ENCODE peak calls at places on chromosomes 5 and 9, in ten cellular contexts. J is foreskin fibroblast; V is astrocyte of the hippocampus; E is stimulated activated CD8-positive, alpha-beta memory T cell treated with anti-CD3 and anti-CD28 coated beads, Interleukin-7, amount 100 ng/mL, for 1 hour; Y is NCI-H1417; A is HEK293T; C is HFFc6; S is ACHN; R is cerebellum; B is activated CD8-positive, alpha-beta T cell treated with anti-CD3 and anti-CD28 coated beads for 36 hours. I is an unnamed sample.

GRCh38 chr5:370311-370958 is 48.9 kb downstream of the AHRR start:
- DNase-seq in V (no peak), J (no peak), Y (no peak), R (no peak), A (no peak), S (no peak), E (no peak), C (no peak), B (no peak), I (no peak)

GRCh38 chr9:136726631-136727191 is 14.3 kb downstream of the DIPK1B start:
- DNase-seq in J (no peak), B (peak; percentile 70), A (peak; percentile 51), C (peak; percentile 36), V (peak; percentile 51), Y (no peak), R (no peak), E (no peak), S (no peak), I (peak; percentile 31)

GRCh38 chr5:7991125-7991821 is 122.3 kb downstream of the MTRR start:
- DNase-seq in Y (peak; percentile 4), J (no peak), S (peak; percentile 6), B (no peak), C (no peak), R (no peak), A (no peak), V (no peak), E (no peak), I (no peak)

GRCh38 chr5:168676499-168676898 is 97.3 kb upstream of the PANK3 start:
- DNase-seq in E (no peak), S (no peak), B (no peak), Y (peak; percentile 4), C (no peak), J (no peak), R (peak; percentile 60), V (no peak), A (no peak), I (no peak)

GRCh38 chr9:706606-707451 is 134.7 kb upstream of the DMRT1 start:
- DNase-seq in V (peak; percentile 75), R (peak; percentile 70), E (no peak), C (peak; percentile 69), J (peak; percentile 65), B (peak; percentile 61), A (no peak), Y (no peak), S (peak; percentile 50), I (peak; percentile 69)

GRCh38 chr5:134142088-134142487 is 27.6 kb downstream of the TCF7 start:
- DNase-seq in E (no peak), Y (no peak), S (no peak), B (no peak), C (no peak), V (no peak), R (no peak), A (no peak), J (no peak), I (no peak)

GRCh38 chr5:95953026-95953425 is 8.6 kb downstream of the ELL2 start:
- DNase-seq in C (no peak), B (no peak), R (no peak), J (no peak), Y (no peak), S (no peak), A (no peak), V (no peak), E (no peak), I (no peak)

GRCh38 chr5:173327084-173327947 is 898 bp downstream of the STC2 start:
- DNase-seq in Y (no peak), S (peak; percentile 31), A (peak; percentile 39), V (peak; percentile 64), E (no peak), J (no peak), C (peak; percentile 22), R (no peak), B (peak; percentile 28), I (peak; percentile 64)

GRCh38 chr5:124007675-124008398 is 495.9 kb downstream of the CSNK1G3 start:
- DNase-seq in C (no peak), Y (no peak), J (no peak), B (no peak), R (no peak), E (no peak), S (peak; percentile 31), A (no peak), V (peak; percentile 15), I (no peak)

GRCh38 chr5:159440948-159441347 is 110.7 kb upstream of the IL12B start:
- DNase-seq in R (no peak), B (no peak), J (no peak), Y (no peak), V (no peak), S (no peak), A (no peak), E (no peak), C (no peak), I (no peak)

GRCh38 chr9:76366275-76366674 is 28.0 kb downstream of the RFK start:
- DNase-seq in Y (no peak), J (no peak), C (no peak), A (no peak), E (no peak), R (no peak), S (no peak), B (no peak), V (peak; percentile 4), I (no peak)

GRCh38 chr5:133220851-133221674 is 169.2 kb downstream of the HSPA4 start:
- DNase-seq in C (no peak), B (no peak), A (no peak), V (no peak), Y (no peak), E (no peak), R (no peak), J (peak; percentile 6), S (no peak), I (no peak)

GRCh38 chr9:135183538-135184153 is 96.2 kb downstream of the OLFM1 start:
- DNase-seq in C (no peak), Y (no peak), A (no peak), B (no peak), V (no peak), J (peak; percentile 1), S (no peak), R (no peak), E (no peak), I (no peak)

GRCh38 chr5:1298723-1299510 is 4.0 kb upstream of the TERT start:
- DNase-seq in R (no peak), A (no peak), E (no peak), V (no peak), Y (no peak), C (no peak), J (no peak), B (no peak), S (no peak), I (no peak)

GRCh38 chr9:26310294-26310693 is 582.3 kb downstream of the CAAP1 start:
- DNase-seq in J (no peak), Y (no peak), E (no peak), R (no peak), V (peak; percentile 41), S (peak; percentile 36), C (no peak), B (no peak), A (no peak), I (peak; percentile 45)

GRCh38 chr5:177471610-177472356 is 1.7 kb downstream of the DBN1 start:
- DNase-seq in S (no peak), E (no peak), A (no peak), V (peak; percentile 53), C (peak; percentile 79), R (no peak), Y (no peak), B (peak; percentile 91), J (peak; percentile 74), I (no peak)

GRCh38 chr9:108052431-108053080 is 563.0 kb upstream of the KLF4 start:
- DNase-seq in A (no peak), S (no peak), Y (no peak), V (no peak), R (no peak), J (no peak), C (no peak), E (no peak), B (no peak), I (no peak)

GRCh38 chr9:11551106-11551505 is 938.3 kb upstream of the PTPRD start:
- DNase-seq in V (no peak), R (no peak), E (no peak), A (no peak), C (no peak), Y (no peak), J (no peak), S (no peak), B (no peak), I (no peak)

GRCh38 chr9:79447760-79448159 is 124.0 kb upstream of the TLE4 start:
- DNase-seq in J (no peak), A (peak; percentile 91), B (no peak), S (no peak), E (no peak), R (no peak), C (no peak), V (no peak), Y (no peak), I (no peak)

GRCh38 chr5:134436523-134437339 is 25.1 kb upstream of the CDKN2AIPNL start:
- DNase-seq in S (peak; percentile 83), A (no peak), Y (peak; percentile 90), J (peak; percentile 93), B (peak; percentile 84), E (peak; percentile 11), C (peak; percentile 97), V (peak; percentile 89), R (peak; percentile 62), I (peak; percentile 78)

GRCh38 chr5:172763120-172763464 is 7.9 kb downstream of the DUSP1 start:
- DNase-seq in C (no peak), B (no peak), E (no peak), S (no peak), A (no peak), J (no peak), V (no peak), Y (no peak), R (no peak), I (no peak)

GRCh38 chr9:86405926-86406325 is 51.7 kb upstream of the TUT7 start:
- DNase-seq in V (peak; percentile 78), E (no peak), A (no peak), R (no peak), J (peak; percentile 90), B (peak; percentile 38), Y (no peak), S (peak; percentile 19), C (peak; percentile 86), I (peak; percentile 90)

GRCh38 chr9:123893146-123893545 is 36.8 kb downstream of the DENND1A start:
- DNase-seq in C (no peak), A (no peak), J (no peak), E (no peak), V (peak; percentile 5), S (no peak), Y (no peak), R (no peak), B (no peak), I (no peak)

GRCh38 chr5:172276214-172276613 is 7.3 kb downstream of the UBTD2 start:
- DNase-seq in R (no peak), C (peak; percentile 3), A (no peak), Y (no peak), E (no peak), J (peak; percentile 34), B (no peak), V (no peak), S (no peak), I (peak; percentile 16)

GRCh38 chr5:82885657-82886389 is 191.4 kb downstream of the TMEM167A start:
- DNase-seq in E (no peak), V (peak; percentile 48), J (peak; percentile 2), C (no peak), A (no peak), S (peak; percentile 85), Y (no peak), B (no peak), R (no peak), I (no peak)

GRCh38 chr5:138999674-139000073 is 124.5 kb upstream of the LRRTM2 start:
- DNase-seq in E (no peak), A (no peak), C (no peak), S (no peak), Y (no peak), V (no peak), R (no peak), B (no peak), J (no peak), I (no peak)

GRCh38 chr9:115030006-115030405 is 88.0 kb downstream of the TNC start:
- DNase-seq in E (no peak), R (no peak), V (no peak), B (no peak), C (no peak), J (no peak), A (no peak), Y (no peak), S (no peak), I (no peak)

GRCh38 chr5:123951204-123951977 is 439.4 kb downstream of the CSNK1G3 start:
- DNase-seq in E (no peak), J (peak; percentile 93), B (no peak), C (peak; percentile 92), A (no peak), S (peak; percentile 70), V (peak; percentile 92), R (no peak), Y (no peak), I (peak; percentile 97)